ENCODE peak calls at places on chromosomes 16 and 17, in four cellular contexts. R, V, W and Q are unnamed samples.

GRCh38 chr17:17540278-17540906 is 44.2 kb upstream of the RASD1 start:
- DNase-seq in W (no peak), V (no peak), R (peak), Q (no peak)

GRCh38 chr16:54153240-54153934 is 133.2 kb downstream of the IRX3 start:
- DNase-seq in R (no peak), W (no peak), V (no peak), Q (no peak)

GRCh38 chr17:80948961-80949450 is 42.6 kb upstream of the CHMP6 start:
- DNase-seq in W (no peak), V (no peak), R (no peak), Q (no peak)

GRCh38 chr16:54633943-54634362 is 296.7 kb upstream of the IRX5 start:
- DNase-seq in R (peak), W (peak), V (peak), Q (no peak)

GRCh38 chr17:40615295-40615988 is 32.2 kb downstream of the SMARCE1 start:
- DNase-seq in W (no peak), R (peak), V (peak), Q (peak)

GRCh38 chr16:11470676-11471415 is 115.9 kb downstream of the LITAF start:
- DNase-seq in R (no peak), V (no peak), W (no peak), Q (no peak)

GRCh38 chr17:83173997-83174858 is 94.8 kb downstream of the METRNL start:
- DNase-seq in W (peak), R (peak), V (no peak), Q (peak)

GRCh38 chr17:5011928-5012327 is 14.2 kb downstream of the KIF1C start:
- DNase-seq in R (no peak), W (no peak), V (no peak), Q (peak)

GRCh38 chr16:56869513-56870270 is 4.7 kb downstream of the SLC12A3 start:
- DNase-seq in R (no peak), W (peak), V (no peak), Q (peak)

GRCh38 chr17:5793899-5794298 is 209.6 kb upstream of the NLRP1 start:
- DNase-seq in W (peak), R (no peak), V (no peak), Q (no peak)

GRCh38 chr16:840561-841454 is 40.3 kb upstream of the GNG13 start:
- DNase-seq in W (no peak), V (no peak), R (no peak), Q (no peak)

GRCh38 chr17:43880420-43880991 is 26.8 kb downstream of the MPP2 start:
- DNase-seq in V (peak), R (peak), W (peak), Q (peak)

GRCh38 chr16:54407596-54407995 is 121.0 kb upstream of the IRX3 start:
- DNase-seq in V (peak), R (no peak), W (no peak), Q (no peak)

GRCh38 chr16:11205065-11205699 is 50.8 kb downstream of the SOCS1 start:
- DNase-seq in V (no peak), R (no peak), W (no peak), Q (no peak)

GRCh38 chr16:82059161-82059982 is 24.3 kb downstream of the HSD17B2 start:
- DNase-seq in V (no peak), R (no peak), W (no peak), Q (no peak)

GRCh38 chr17:81514735-81515529 is 2.3 kb upstream of the ACTG1 start:
- DNase-seq in W (peak), R (peak), V (peak), Q (peak)

GRCh38 chr16:90057738-90058173 is 19.4 kb downstream of the PRDM7 start:
- DNase-seq in V (peak), W (no peak), R (no peak), Q (peak)

GRCh38 chr17:70767102-70767701 is 597.9 kb downstream of the KCNJ2 start:
- DNase-seq in W (peak), R (peak), V (peak), Q (peak)

GRCh38 chr16:57039148-57039812 is 49.9 kb downstream of the NLRC5 start:
- DNase-seq in R (no peak), W (peak), V (no peak), Q (peak)

GRCh38 chr17:64781394-64781793 is 119.3 kb upstream of the SMURF2 start:
- DNase-seq in R (no peak), V (peak), W (peak), Q (peak)